ENCODE peak calls at places on chromosomes 6 and 20, in four cellular contexts. V, B, N and S are unnamed samples.

GRCh38 chr6:76451926-76452709 is 379.7 kb upstream of the IMPG1 start:
- DNase-seq in V (no peak), B (no peak), N (no peak), S (no peak)

GRCh38 chr6:130775421-130776012 is 51.7 kb upstream of the SMLR1 start:
- DNase-seq in V (no peak), B (no peak), N (no peak), S (peak)

GRCh38 chr6:30151580-30151979 is 9.4 kb downstream of the TRIM10 start:
- DNase-seq in V (no peak), B (no peak), N (no peak), S (no peak)

GRCh38 chr20:64106435-64106961 is 867 bp downstream of the NPBWR2 start:
- DNase-seq in V (no peak), B (no peak), N (no peak), S (no peak)

GRCh38 chr20:47502271-47502730 is 614 bp downstream of the NCOA3 start:
- DNase-seq in V (no peak), B (peak), N (no peak), S (no peak)

GRCh38 chr6:141105481-141105880 is 1027.2 kb upstream of the GJE1 start:
- DNase-seq in V (peak), B (peak), N (no peak), S (peak)

GRCh38 chr6:156575361-156575760 is 201.8 kb upstream of the ARID1B start:
- DNase-seq in V (no peak), B (no peak), N (no peak), S (no peak)

GRCh38 chr6:89963391-89963790 is 69.1 kb downstream of the GJA10 start:
- DNase-seq in V (no peak), B (no peak), N (no peak), S (no peak)

GRCh38 chr6:146113055-146113623 is 84.3 kb downstream of the GRM1 start:
- DNase-seq in V (no peak), B (no peak), N (no peak), S (no peak)

GRCh38 chr6:160462551-160463109 is 114.5 kb downstream of the SLC22A3 start:
- DNase-seq in V (no peak), B (peak), N (peak), S (peak)

GRCh38 chr20:15047100-15047499 is 709.7 kb upstream of the FLRT3 start:
- DNase-seq in V (no peak), B (no peak), N (no peak), S (no peak)

GRCh38 chr6:136067731-136068341 is 182.3 kb downstream of the MTFR2 start:
- DNase-seq in V (peak), B (peak), N (no peak), S (peak)

GRCh38 chr6:40359808-40360207 is 227.4 kb downstream of the LRFN2 start:
- DNase-seq in V (no peak), B (no peak), N (no peak), S (no peak)

GRCh38 chr6:36954262-36954931 is at the start of gene PI16:
- DNase-seq in V (no peak), B (no peak), N (no peak), S (no peak)

GRCh38 chr6:137787016-137787415 is 80.0 kb upstream of the TNFAIP3 start:
- DNase-seq in V (no peak), B (no peak), N (peak), S (no peak)

GRCh38 chr20:35151739-35152138 is 4.6 kb upstream of the EDEM2 start:
- DNase-seq in V (no peak), B (no peak), N (peak), S (no peak)